ENCODE peak calls at places on chromosome 16, in seven cellular contexts. V, I, P, L, B, Y and G are unnamed samples.

GRCh38 chr16:30996324-30996999 is 11.5 kb downstream of the HSD3B7 start:
- DNase-seq in I (no peak), L (no peak), B (peak; percentile 18), V (peak; percentile 68), Y (no peak), P (no peak), G (no peak)

GRCh38 chr16:75733305-75734141 is 7.2 kb upstream of the CPHXL start:
- DNase-seq in Y (no peak), L (no peak), I (peak; percentile 21), V (no peak), B (no peak), P (no peak), G (no peak)

GRCh38 chr16:83348991-83349390 is 458.8 kb upstream of the HSBP1 start:
- DNase-seq in L (no peak), V (no peak), B (no peak), Y (no peak), P (no peak), I (no peak), G (no peak)

GRCh38 chr16:27374794-27375499 is 27.0 kb upstream of the IL21R start:
- DNase-seq in Y (peak; percentile 70), I (peak; percentile 56), P (no peak), V (peak; percentile 81), L (no peak), B (peak; percentile 83), G (no peak)

GRCh38 chr16:54285414-54286066 is 1.0 kb downstream of the IRX3 start:
- DNase-seq in V (no peak), B (no peak), L (peak; percentile 72), P (no peak), I (no peak), Y (peak; percentile 54), G (no peak)

GRCh38 chr16:10791048-10791447 is 27.5 kb downstream of the TVP23A start:
- DNase-seq in Y (no peak), V (no peak), B (no peak), P (no peak), I (no peak), L (no peak), G (no peak)

GRCh38 chr16:69847643-69848042 is 85.5 kb downstream of the WWP2 start:
- DNase-seq in V (no peak), P (no peak), B (no peak), Y (no peak), I (no peak), L (no peak), G (no peak)

GRCh38 chr16:86019446-86020047 is 120.6 kb downstream of the IRF8 start:
- DNase-seq in P (no peak), Y (peak; percentile 54), L (no peak), V (no peak), B (no peak), I (no peak), G (no peak)

GRCh38 chr16:84315422-84315821 is 20.7 kb downstream of the WFDC1 start:
- DNase-seq in V (no peak), L (no peak), P (no peak), Y (no peak), I (no peak), B (no peak), G (no peak)

GRCh38 chr16:54657058-54657708 is 273.5 kb upstream of the IRX5 start:
- DNase-seq in L (no peak), I (no peak), P (no peak), B (no peak), Y (no peak), V (no peak), G (peak; percentile 16)

GRCh38 chr16:10862432-10862831 is 14.6 kb upstream of the CIITA start:
- DNase-seq in I (peak; percentile 64), L (no peak), V (no peak), B (no peak), P (no peak), Y (no peak), G (peak; percentile 36)

GRCh38 chr16:87062569-87063442 is 254.4 kb downstream of the C16orf95 start:
- DNase-seq in V (peak; percentile 91), I (peak; percentile 87), P (no peak), Y (peak; percentile 89), B (peak; percentile 88), L (peak; percentile 82), G (no peak)

GRCh38 chr16:19883296-19883951 is 1.2 kb downstream of the GPRC5B start:
- DNase-seq in V (no peak), B (peak; percentile 31), P (no peak), L (peak; percentile 77), Y (peak; percentile 69), I (peak; percentile 44), G (peak; percentile 68)

GRCh38 chr16:19283637-19284036 is 1.9 kb upstream of the CLEC19A start:
- DNase-seq in I (no peak), V (no peak), Y (no peak), B (no peak), P (no peak), L (no peak), G (no peak)

GRCh38 chr16:10616744-10617640 is 36.6 kb upstream of the EMP2 start:
- DNase-seq in B (no peak), V (no peak), L (peak; percentile 76), I (peak; percentile 27), P (no peak), Y (peak; percentile 77), G (no peak)

GRCh38 chr16:87185983-87186382 is 131.2 kb downstream of the C16orf95 start:
- DNase-seq in Y (no peak), P (no peak), I (no peak), V (no peak), B (no peak), L (no peak), G (no peak)

GRCh38 chr16:50253511-50253903 is 12.8 kb upstream of the ADCY7 start:
- DNase-seq in B (no peak), V (no peak), P (no peak), L (peak; percentile 45), Y (no peak), I (no peak), G (no peak)

GRCh38 chr16:57533618-57534336 is 2.6 kb downstream of the CCDC102A start:
- DNase-seq in Y (peak; percentile 63), I (no peak), V (no peak), B (peak; percentile 15), L (peak; percentile 65), P (peak; percentile 30), G (peak; percentile 13)

GRCh38 chr16:48347191-48347860 is 37.9 kb downstream of the SIAH1 start:
- DNase-seq in L (no peak), V (no peak), I (no peak), Y (no peak), B (no peak), P (no peak), G (no peak)

GRCh38 chr16:75479421-75479990 is 15.0 kb upstream of the TMEM170A start:
- DNase-seq in I (no peak), B (no peak), P (no peak), L (no peak), Y (no peak), V (no peak), G (no peak)

GRCh38 chr16:22624038-22624656 is 113.5 kb downstream of the NPIPB5 start:
- DNase-seq in P (no peak), Y (no peak), V (no peak), B (no peak), I (no peak), L (no peak), G (no peak)

GRCh38 chr16:77898671-77899211 is 110.4 kb downstream of the VAT1L start:
- DNase-seq in L (no peak), V (no peak), P (no peak), Y (no peak), I (no peak), B (no peak), G (no peak)

GRCh38 chr16:12017583-12017982 is 41.0 kb downstream of the SNX29 start:
- DNase-seq in P (no peak), V (no peak), I (no peak), B (no peak), Y (no peak), L (no peak), G (no peak)

DNA sequence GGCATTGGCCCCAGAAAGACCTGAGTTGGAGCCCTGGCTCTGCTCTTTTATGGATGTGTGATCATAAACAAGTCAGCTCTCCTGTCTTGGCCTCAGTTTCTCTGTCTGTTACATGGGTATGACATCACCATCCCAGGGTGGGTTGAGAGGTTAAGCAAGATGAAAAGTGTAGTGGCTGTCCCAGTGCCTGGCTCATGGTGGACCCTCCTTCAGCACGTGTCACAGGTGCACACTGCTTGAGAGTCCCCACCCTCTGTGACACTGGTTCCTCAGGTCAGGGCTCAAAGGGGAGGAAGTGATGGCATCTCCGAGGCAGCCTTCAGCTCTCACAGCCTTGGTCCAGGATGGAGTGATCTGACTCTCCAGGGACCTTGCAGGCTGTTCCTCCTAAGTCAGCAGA is 218.4 kb downstream of the HAPSTR1 start:
- DNase-seq in P (no peak), V (no peak), L (no peak), B (no peak), Y (no peak), I (no peak), G (no peak)
- H3K9me3 ChIP-seq in P (no peaks in the 10 kb centered on the region), V (no peaks in the 10 kb centered on the region), L (no peaks in the 10 kb centered on the region), B (no peaks in the 10 kb centered on the region), Y (no peaks in the 10 kb centered on the region), I (peaks cover 20% of the 10 kb centered on the region), G (no peaks in the 10 kb centered on the region)

DNA sequence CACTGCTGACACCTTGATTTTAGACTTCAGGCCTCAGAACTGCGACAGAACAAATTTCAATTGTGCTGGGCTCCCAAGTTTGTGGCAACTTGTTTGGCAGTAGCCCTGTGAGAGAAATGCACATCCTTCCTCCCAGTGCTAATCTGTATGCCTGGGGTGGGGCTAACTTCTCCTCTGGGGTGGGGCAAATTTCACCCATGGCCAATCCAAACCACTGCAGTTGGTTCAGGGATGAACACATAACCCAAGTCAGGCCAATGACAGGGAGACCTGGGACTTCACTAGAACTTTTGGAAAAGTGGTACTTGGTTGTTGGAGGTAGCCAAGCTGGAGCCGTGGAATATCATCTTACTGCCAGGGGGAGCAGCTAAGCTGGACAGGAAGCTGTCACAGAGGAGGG is 56.3 kb downstream of the ABCC6 start:
- DNase-seq in I (no peak), L (no peak), P (no peak), B (no peak), Y (no peak), V (no peak), G (no peak)
- H3K9me3 ChIP-seq in I (no peaks in the 10 kb centered on the region), L (no peaks in the 10 kb centered on the region), P (no peaks in the 10 kb centered on the region), B (no peaks in the 10 kb centered on the region), Y (no peaks in the 10 kb centered on the region), V (no peaks in the 10 kb centered on the region), G (no peaks in the 10 kb centered on the region)

GRCh38 chr16:35144212-35144932 is 1685.0 kb downstream of the TP53TG3F start:
- DNase-seq in P (no peak), B (no peak), I (no peak), V (no peak), Y (no peak), L (no peak), G (no peak)
- H3K9me3 ChIP-seq in P (peaks cover 22% of the 10 kb centered on the region), B (peaks cover 16% of the 10 kb centered on the region), I (peaks cover 87% of the 10 kb centered on the region), V (peaks cover 5% of the 10 kb centered on the region), Y (no peaks in the 10 kb centered on the region), L (no peaks in the 10 kb centered on the region), G (no peaks in the 10 kb centered on the region)

GRCh38 chr16:61179571-61179970 is 856.7 kb downstream of the CDH8 start:
- DNase-seq in Y (no peak), V (no peak), L (no peak), B (no peak), I (no peak), P (no peak), G (no peak)

GRCh38 chr16:61182416-61182815 is 853.8 kb downstream of the CDH8 start:
- DNase-seq in L (no peak), B (no peak), I (no peak), P (no peak), V (no peak), Y (no peak), G (no peak)

DNA sequence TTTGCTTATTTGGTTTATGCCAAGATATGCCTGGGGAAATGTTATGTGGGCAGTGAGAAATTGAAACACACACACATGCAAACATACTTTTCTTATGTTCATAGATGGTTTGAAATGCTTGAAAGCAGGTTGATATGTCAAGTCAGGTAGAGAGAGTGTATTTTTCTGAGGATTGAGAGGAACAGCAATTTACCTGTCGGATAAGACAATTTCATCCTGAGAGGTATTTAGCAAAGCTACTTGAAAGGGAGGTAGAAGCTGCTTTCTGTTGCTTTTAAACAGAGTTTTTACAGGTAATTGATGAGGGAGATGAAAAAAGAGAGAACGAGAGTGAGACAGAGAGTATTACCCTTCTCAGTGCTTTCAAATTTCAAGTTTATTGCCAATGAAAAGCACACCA is 854.3 kb downstream of the CDH8 start:
- DNase-seq in I (no peak), B (no peak), Y (no peak), V (no peak), L (no peak), P (no peak), G (no peak)
- H3K9me3 ChIP-seq in I (no peaks in the 10 kb centered on the region), B (peaks cover 3% of the 10 kb centered on the region), Y (no peaks in the 10 kb centered on the region), V (no peaks in the 10 kb centered on the region), L (no peaks in the 10 kb centered on the region), P (peaks cover 3% of the 10 kb centered on the region), G (no peaks in the 10 kb centered on the region)